ENCODE peak calls at places on chromosomes 16 and 17, in five cellular contexts. Q is GM10248, V is progenitor cell of endocrine pancreas, L is heart right ventricle, C is brain microvascular endothelial cell. I is an unnamed sample.

GRCh38 chr16:11328172-11329079 is 16.8 kb upstream of the RMI2 start:
- DNase-seq in L (peak; percentile 61), Q (peak; percentile 86), C (peak; percentile 91), V (no peak), I (peak; percentile 29)

GRCh38 chr17:8481089-8481488 is 45.4 kb downstream of the NDEL1 start:
- DNase-seq in V (no peak), C (no peak), Q (no peak), L (no peak), I (no peak)

GRCh38 chr17:39916918-39917317 is 1.5 kb downstream of the GSDMB start:
- DNase-seq in V (no peak), L (no peak), Q (no peak), C (peak; percentile 10), I (no peak)

GRCh38 chr16:66689282-66689681 is 7.3 kb downstream of the CMTM4 start:
- DNase-seq in L (no peak), Q (no peak), C (no peak), V (no peak), I (no peak)

GRCh38 chr17:8041249-8041928 is 2.5 kb downstream of the ALOX15B start:
- DNase-seq in V (no peak), C (peak; percentile 46), Q (peak; percentile 65), L (no peak), I (peak; percentile 21)

GRCh38 chr16:19840524-19841110 is 44.0 kb downstream of the GPRC5B start:
- DNase-seq in C (no peak), L (no peak), V (no peak), Q (no peak), I (no peak)

GRCh38 chr17:81470944-81471803 is 41.4 kb downstream of the ACTG1 start:
- DNase-seq in V (no peak), Q (no peak), L (no peak), C (no peak), I (no peak)

GRCh38 chr16:79169239-79169638 is 431.3 kb downstream of the MAF start:
- DNase-seq in L (no peak), V (no peak), Q (no peak), C (peak; percentile 33), I (no peak)

GRCh38 chr17:28244446-28244845 is 74.6 kb upstream of the TMEM97 start:
- DNase-seq in V (no peak), C (no peak), L (no peak), Q (no peak), I (no peak)

GRCh38 chr17:75088465-75088895 is 726 bp downstream of the SLC16A5 start:
- DNase-seq in C (no peak), Q (no peak), V (no peak), L (no peak), I (no peak)

GRCh38 chr16:75372236-75372856 is 61.0 kb downstream of the CFDP1 start:
- DNase-seq in Q (no peak), L (no peak), C (peak; percentile 64), V (no peak), I (no peak)

GRCh38 chr16:25065899-25066298 is 45.6 kb upstream of the LCMT1 start:
- DNase-seq in C (no peak), Q (peak; percentile 59), V (no peak), L (peak; percentile 14), I (no peak)

GRCh38 chr16:74626741-74627416 is 20.0 kb upstream of the GLG1 start:
- DNase-seq in Q (peak; percentile 43), C (no peak), V (no peak), L (no peak), I (no peak)

GRCh38 chr16:68893710-68894705 is 50.7 kb downstream of the TANGO6 start:
- DNase-seq in C (peak; percentile 12), V (peak; percentile 41), Q (no peak), L (peak; percentile 30), I (peak; percentile 9)

GRCh38 chr16:19131809-19132777 is 18.3 kb downstream of the ITPRIPL2 start:
- DNase-seq in Q (no peak), C (no peak), L (no peak), V (no peak), I (no peak)

GRCh38 chr16:2987854-2988253 is 7.6 kb upstream of the PKMYT1 start:
- DNase-seq in V (no peak), L (no peak), Q (no peak), C (no peak), I (no peak)

GRCh38 chr16:81429045-81429521 is 15.5 kb upstream of the CMIP start:
- DNase-seq in C (peak; percentile 53), L (no peak), V (no peak), Q (no peak), I (no peak)

GRCh38 chr17:80115159-80115558 is 13.8 kb downstream of the GAA start:
- DNase-seq in L (no peak), V (no peak), Q (no peak), C (no peak), I (no peak)

GRCh38 chr16:617855-618254 is 12.9 kb upstream of the WFIKKN1 start:
- DNase-seq in Q (no peak), L (no peak), V (no peak), C (no peak), I (no peak)

DNA sequence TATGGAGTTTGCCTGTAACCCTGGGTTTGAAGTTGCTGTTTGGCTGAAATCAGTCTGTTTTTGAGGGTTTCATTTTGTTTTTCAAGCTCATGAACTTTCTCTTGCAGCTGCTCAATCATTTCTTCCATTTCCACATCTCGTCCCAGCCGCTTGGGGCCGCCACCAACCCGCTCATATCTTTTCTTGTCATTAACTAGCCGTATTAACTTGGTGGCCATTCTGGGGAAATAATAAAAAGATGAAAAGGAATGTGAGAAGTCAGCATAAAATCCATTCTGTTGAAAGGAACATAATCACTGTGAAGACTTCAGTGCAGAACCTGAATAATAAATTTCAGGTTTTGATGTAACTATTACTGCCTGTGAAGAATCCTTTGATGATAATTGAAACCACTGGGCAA is 11.5 kb downstream of the RPGRIP1L start:
- DNase-seq in L (no peak), V (no peak), C (no peak), Q (no peak), I (no peak)
- TF ChIP-seq CTCF in L (no peak), V (peak; percentile 51), C (peak; percentile 36), Q (no peak), I (peak; percentile 53)

GRCh38 chr17:52158450-52159042 is at the start of gene CA10:
- DNase-seq in C (no peak), Q (peak; percentile 15), V (peak; percentile 26), L (no peak), I (no peak)
- TF ChIP-seq CTCF in C (no peak), Q (no peak), V (peak; percentile 47), L (no peak), I (peak; percentile 33)

GRCh38 chr17:42618442-42619150 is 9.1 kb downstream of the TUBG1 start:
- DNase-seq in L (peak; percentile 48), C (no peak), V (peak; percentile 10), Q (peak; percentile 79), I (no peak)
- TF ChIP-seq CTCF in L (peak; percentile 23), C (no peak), V (peak; percentile 11), Q (peak; percentile 64), I (no peak)

GRCh38 chr16:64841482-64841881 is 280.4 kb downstream of the CDH11 start:
- DNase-seq in Q (no peak), L (no peak), C (no peak), V (no peak), I (no peak)
- TF ChIP-seq CTCF in Q (no peak), L (no peak), C (no peak), V (no peak), I (no peak)

GRCh38 chr16:4611337-4612023 is 3.2 kb downstream of the UBALD1 start:
- DNase-seq in Q (no peak), V (no peak), C (no peak), L (no peak), I (no peak)

GRCh38 chr16:4610011-4611005 is 4.4 kb downstream of the UBALD1 start:
- DNase-seq in Q (no peak), C (no peak), L (no peak), V (no peak), I (no peak)

GRCh38 chr16:4613636-4614570 is 785 bp downstream of the UBALD1 start:
- DNase-seq in Q (peak; percentile 60), L (peak; percentile 43), C (peak; percentile 6), V (peak; percentile 37), I (peak; percentile 41)

GRCh38 chr16:4612977-4613635 is 1.6 kb downstream of the UBALD1 start:
- DNase-seq in C (no peak), L (no peak), V (no peak), Q (no peak), I (no peak)

GRCh38 chr16:4612474-4612931 is 2.2 kb downstream of the UBALD1 start:
- DNase-seq in L (no peak), C (no peak), V (no peak), Q (no peak), I (no peak)
- TF ChIP-seq CTCF in L (no peak), C (peak; percentile 36), V (no peak), Q (no peak), I (no peak)

DNA sequence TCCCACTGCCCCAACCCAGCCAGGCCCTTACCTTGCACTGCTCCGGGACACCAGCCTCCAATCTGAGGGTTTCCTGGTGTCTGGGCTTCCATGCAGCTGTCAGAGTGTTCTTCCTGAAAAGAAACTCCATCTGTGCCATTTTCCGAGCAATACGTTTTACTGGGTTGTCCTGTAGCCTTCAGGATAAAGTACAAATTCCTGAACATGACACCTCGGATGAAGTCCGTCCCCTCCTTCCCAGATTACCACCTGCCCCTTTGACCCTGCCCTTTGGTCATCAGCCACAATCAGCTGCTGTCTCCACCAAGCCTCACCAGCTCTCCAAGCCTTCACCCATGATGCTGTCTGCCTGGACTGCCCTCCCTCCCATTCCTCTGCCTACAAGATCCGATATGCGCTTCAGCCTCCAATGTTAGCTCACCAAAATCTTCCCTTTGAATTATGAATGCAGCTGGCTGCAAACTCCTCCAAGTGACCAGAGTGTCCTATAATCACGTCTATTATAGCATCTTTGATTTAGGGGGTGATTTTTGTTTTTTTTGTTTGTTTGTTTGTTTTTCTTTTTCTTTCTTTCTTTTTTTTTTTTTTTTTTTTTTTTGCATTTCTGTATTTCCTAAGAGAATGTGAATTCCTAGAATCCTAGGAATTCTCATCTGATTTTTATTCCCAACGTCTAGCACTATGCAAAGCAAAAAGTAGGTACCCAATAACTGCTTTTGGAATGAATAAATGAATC is 60.6 kb upstream of the KIFC3 start:
- DNase-seq in L (no peak), V (no peak), C (no peak), Q (no peak), I (no peak)
- TF ChIP-seq CTCF in L (no peak), V (no peak), C (no peak), Q (no peak), I (no peak)

DNA sequence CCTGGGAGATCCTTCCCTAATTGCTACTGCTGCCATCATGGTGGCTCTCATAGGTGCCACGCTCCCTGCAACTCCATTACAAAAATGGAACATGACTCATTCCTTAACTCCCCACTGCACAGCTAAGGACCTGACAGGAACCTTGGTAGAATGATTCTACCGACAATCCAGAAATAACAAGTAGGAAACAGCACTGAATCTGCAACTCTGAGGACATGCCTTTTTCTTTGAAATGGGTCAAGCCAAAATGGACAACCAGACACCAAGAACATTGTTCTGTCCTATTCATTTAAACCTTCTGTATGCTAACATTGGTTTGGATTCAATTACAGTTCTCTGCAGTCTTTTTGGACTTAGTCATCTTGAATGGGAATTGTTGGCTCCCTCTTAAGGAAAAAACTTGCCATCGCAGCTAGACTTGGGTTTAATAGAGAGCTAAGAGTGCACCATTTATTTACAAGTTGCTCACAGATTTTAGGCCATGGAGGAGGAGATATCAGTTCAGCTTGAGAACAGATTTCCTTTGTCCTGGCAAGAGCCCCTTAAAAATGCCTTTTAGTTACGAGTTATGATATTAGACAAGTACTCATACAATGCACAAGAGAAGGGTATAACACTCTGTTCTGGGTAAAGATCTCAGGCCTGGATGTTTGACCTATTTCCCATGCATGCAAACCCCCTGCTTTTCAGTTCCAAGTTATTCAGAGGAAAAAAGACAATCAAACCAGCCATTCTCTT is 20.9 kb upstream of the NSRP1 start:
- DNase-seq in V (no peak), Q (peak; percentile 39), C (peak; percentile 78), L (no peak), I (peak; percentile 28)
- TF ChIP-seq CTCF in V (peak; percentile 61), Q (peak; percentile 35), C (peak; percentile 64), L (peak; percentile 38), I (peak; percentile 64)

GRCh38 chr17:35214192-35214591 is 20.0 kb upstream of the SLC35G3 start:
- DNase-seq in Q (no peak), V (no peak), L (no peak), C (no peak), I (no peak)
- TF ChIP-seq CTCF in Q (no peak), V (no peak), L (no peak), C (no peak), I (no peak)